ENCODE peak calls at places on chromosomes 7 and 10, in four cellular contexts. Y, U, E and X are unnamed samples.

GRCh38 chr10:84176836-84177474 is 3.4 kb downstream of the GPR15LG start:
- DNase-seq in Y (peak; percentile 46), E (no peak), U (no peak), X (no peak)

GRCh38 chr10:90621577-90621976 is 236.3 kb downstream of the HTR7 start:
- DNase-seq in Y (peak; percentile 59), E (no peak), U (peak; percentile 59), X (no peak)

GRCh38 chr7:148264933-148265557 is 325.5 kb upstream of the C7orf33 start:
- DNase-seq in Y (no peak), E (no peak), U (peak; percentile 29), X (peak; percentile 64)

GRCh38 chr7:50651227-50651989 is 86.2 kb upstream of the DDC start:
- DNase-seq in U (no peak), E (no peak), Y (no peak), X (no peak)

GRCh38 chr10:12252882-12253546 is 57.0 kb downstream of the CDC123 start:
- DNase-seq in U (peak; percentile 46), E (no peak), Y (peak; percentile 61), X (no peak)

GRCh38 chr10:14296081-14296709 is 34.5 kb downstream of the FRMD4A start:
- DNase-seq in U (no peak), E (no peak), Y (no peak), X (peak; percentile 12)

GRCh38 chr10:127044191-127044590 is 139.0 kb downstream of the DOCK1 start:
- DNase-seq in U (no peak), E (no peak), Y (no peak), X (no peak)

GRCh38 chr7:122588621-122589020 is 110.3 kb downstream of the RNF133 start:
- DNase-seq in U (no peak), E (no peak), Y (no peak), X (no peak)

GRCh38 chr7:50775826-50776225 is 6.9 kb downstream of the GRB10 start:
- DNase-seq in U (no peak), Y (no peak), E (no peak), X (no peak)

GRCh38 chr7:129522971-129523340 is 20.6 kb downstream of the SMKR1 start:
- DNase-seq in U (no peak), Y (no peak), E (no peak), X (no peak)

GRCh38 chr10:5155951-5156350 is 29.0 kb downstream of the AKR1C8 start:
- DNase-seq in E (no peak), U (no peak), Y (no peak), X (no peak)

GRCh38 chr10:127922675-127923366 is 15.9 kb downstream of the PTPRE start:
- DNase-seq in U (no peak), Y (no peak), E (no peak), X (peak; percentile 54)

GRCh38 chr7:118648002-118648401 is 423.5 kb downstream of the ANKRD7 start:
- DNase-seq in U (no peak), E (no peak), Y (no peak), X (no peak)

GRCh38 chr7:13508586-13508985 is 480.9 kb downstream of the ETV1 start:
- DNase-seq in E (no peak), Y (no peak), U (no peak), X (no peak)

GRCh38 chr10:122521011-122521410 is 39.5 kb upstream of the DMBT1 start:
- DNase-seq in E (no peak), Y (no peak), U (no peak), X (no peak)

GRCh38 chr7:22587322-22587721 is 87.3 kb upstream of the STEAP1B start:
- DNase-seq in U (no peak), E (no peak), Y (no peak), X (no peak)

GRCh38 chr7:117386125-117386709 is 41.1 kb downstream of the ASZ1 start:
- DNase-seq in U (no peak), E (no peak), Y (no peak), X (no peak)

GRCh38 chr7:46153951-46154787 is 233.1 kb upstream of the IGFBP3 start:
- DNase-seq in Y (no peak), U (no peak), E (no peak), X (no peak)

GRCh38 chr10:88118769-88119559 is 255.5 kb downstream of the PTEN start:
- DNase-seq in U (no peak), Y (no peak), E (no peak), X (no peak)

GRCh38 chr10:131972474-131973071 is 9.2 kb downstream of the BNIP3 start:
- DNase-seq in U (no peak), Y (no peak), E (peak; percentile 49), X (peak; percentile 77)

GRCh38 chr10:80690434-80690833 is 152.7 kb downstream of the SH2D4B start:
- DNase-seq in E (no peak), Y (no peak), U (no peak), X (no peak)

GRCh38 chr10:4650572-4650971 is 175.4 kb upstream of the AKR1E2 start:
- DNase-seq in U (no peak), E (no peak), Y (no peak), X (no peak)

GRCh38 chr10:72080042-72081035 is 8.0 kb downstream of the SPOCK2 start:
- DNase-seq in U (no peak), Y (peak; percentile 45), E (no peak), X (no peak)

GRCh38 chr10:43155716-43156115 is 17.5 kb downstream of the CSGALNACT2 start:
- DNase-seq in E (no peak), Y (no peak), U (no peak), X (no peak)

GRCh38 chr7:16271990-16272665 is 149.2 kb downstream of the CRPPA start:
- DNase-seq in U (no peak), E (no peak), Y (no peak), X (no peak)

GRCh38 chr7:81574723-81575326 is 195.0 kb downstream of the HGF start:
- DNase-seq in E (no peak), Y (no peak), U (no peak), X (no peak)

GRCh38 chr10:78963074-78964034 is 105.4 kb upstream of the ZMIZ1 start:
- DNase-seq in U (no peak), Y (no peak), E (no peak), X (peak; percentile 95)

DNA sequence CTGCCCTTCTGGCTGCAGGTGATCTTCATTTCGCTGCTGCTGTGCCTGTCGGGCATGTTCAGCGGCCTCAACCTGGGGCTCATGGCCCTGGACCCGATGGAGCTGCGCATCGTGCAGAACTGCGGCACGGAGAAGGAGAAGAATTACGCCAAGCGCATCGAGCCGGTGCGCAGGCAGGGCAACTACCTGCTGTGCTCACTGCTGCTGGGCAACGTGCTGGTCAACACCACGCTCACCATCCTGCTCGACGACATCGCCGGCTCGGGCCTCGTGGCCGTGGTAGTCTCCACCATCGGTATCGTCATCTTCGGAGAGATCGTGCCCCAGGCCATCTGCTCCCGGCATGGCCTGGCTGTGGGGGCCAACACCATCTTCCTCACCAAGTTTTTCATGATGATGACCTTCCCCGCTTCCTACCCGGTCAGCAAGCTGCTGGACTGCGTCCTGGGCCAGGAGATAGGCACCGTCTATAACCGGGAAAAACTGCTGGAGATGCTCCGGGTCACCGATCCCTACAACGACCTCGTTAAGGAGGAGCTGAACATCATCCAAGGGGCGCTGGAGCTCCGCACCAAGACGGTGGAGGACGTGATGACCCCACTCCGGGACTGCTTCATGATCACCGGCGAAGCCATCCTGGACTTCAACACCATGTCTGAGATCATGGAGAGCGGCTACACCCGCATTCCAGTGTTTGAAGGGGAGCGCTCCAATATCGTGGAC is 1.3 kb downstream of the CNNM2 start:
- DNase-seq in U (peak; percentile 38), Y (peak; percentile 66), E (no peak), X (peak; percentile 38)
- TF ChIP-seq TEAD4 in U (peak; percentile 58), Y (peak; percentile 4), E (no peak), X (no peak)

DNA sequence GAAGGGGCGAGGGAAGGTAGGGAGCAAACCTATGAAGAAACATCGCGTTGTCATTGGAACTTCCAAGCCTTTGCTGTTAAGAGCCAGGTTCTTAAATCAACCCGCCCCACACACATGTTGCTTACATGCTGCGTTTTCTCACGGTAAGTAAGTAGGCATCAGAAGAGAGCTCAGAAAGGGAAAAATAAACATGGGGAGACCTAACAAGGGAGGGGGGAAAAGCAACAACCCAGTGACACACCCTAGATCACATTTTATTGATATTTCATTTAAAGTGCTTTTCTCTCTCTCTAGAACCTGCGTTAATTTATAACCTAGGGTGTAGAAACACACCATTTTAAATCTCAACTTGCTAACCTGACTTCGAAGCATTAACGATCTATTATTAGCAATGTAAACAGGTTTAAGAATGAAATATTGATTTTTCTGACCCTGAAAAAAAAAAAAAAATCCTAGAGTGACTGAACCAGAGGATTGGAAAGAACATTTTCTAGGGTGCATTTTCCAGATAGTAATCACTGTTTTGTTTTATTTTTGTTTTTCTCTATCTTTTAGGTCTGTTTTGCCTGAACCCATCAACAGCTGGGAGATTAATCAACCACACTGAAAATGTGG is 3.2 kb downstream of the HOXA2 start:
- DNase-seq in U (no peak), E (no peak), Y (no peak), X (no peak)
- TF ChIP-seq TEAD4 in U (no peak), E (no peak), Y (no peak), X (no peak)

DNA sequence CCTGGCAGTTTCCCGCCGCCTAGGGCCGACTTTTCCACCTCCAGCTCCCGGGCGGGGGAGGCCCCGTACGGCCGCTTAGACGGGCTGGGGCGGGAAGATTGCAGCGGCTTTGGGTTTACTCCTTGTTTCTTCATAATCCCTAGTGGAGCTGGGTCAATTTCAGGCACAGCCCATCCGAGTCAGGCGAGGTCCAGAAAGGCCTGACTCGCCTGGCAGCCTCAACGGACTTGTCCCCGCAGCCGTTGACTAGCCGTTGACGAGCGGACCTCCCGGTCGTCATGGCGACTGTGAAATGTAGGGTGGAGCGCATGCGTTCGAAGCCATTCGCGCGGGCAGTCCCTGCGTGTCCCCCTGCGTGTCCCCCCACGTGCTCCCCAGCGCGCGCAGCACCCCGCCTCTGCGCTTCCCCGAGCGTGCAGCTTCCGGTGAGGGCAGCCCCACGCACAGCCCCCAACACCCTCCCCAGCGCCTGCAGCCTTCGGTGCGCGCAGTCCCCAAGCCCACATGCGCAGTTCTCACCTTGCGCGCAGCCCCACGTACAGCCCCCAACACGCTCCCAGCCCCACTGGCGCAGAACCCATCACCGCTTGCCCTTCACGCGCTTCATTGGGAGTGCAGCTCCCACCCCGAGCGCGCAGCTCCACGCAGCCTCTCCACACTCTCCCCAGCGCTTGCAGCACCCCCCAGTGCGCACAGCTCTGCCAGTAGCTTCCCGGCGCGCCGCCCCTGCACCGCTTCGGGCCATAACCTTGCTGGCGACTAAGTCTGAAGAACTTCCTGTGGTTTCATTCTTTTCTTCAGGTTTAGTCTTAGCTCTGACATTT is 67.8 kb downstream of the TBX20 start:
- DNase-seq in U (peak; percentile 59), Y (peak; percentile 81), E (no peak), X (peak; percentile 73)
- TF ChIP-seq TEAD4 in U (peak; percentile 74), Y (no peak), E (no peak), X (no peak)

GRCh38 chr7:106462914-106463482 is 178.2 kb upstream of the NAMPT start:
- DNase-seq in Y (no peak), E (no peak), U (peak; percentile 36), X (no peak)

GRCh38 chr7:106459397-106460072 is 174.8 kb upstream of the NAMPT start:
- DNase-seq in Y (no peak), E (no peak), U (no peak), X (no peak)

GRCh38 chr7:106457678-106458077 is 172.9 kb upstream of the NAMPT start:
- DNase-seq in Y (no peak), E (no peak), U (no peak), X (no peak)

GRCh38 chr7:106462365-106462859 is 177.6 kb upstream of the NAMPT start:
- DNase-seq in Y (no peak), E (peak; percentile 55), U (no peak), X (peak; percentile 12)

GRCh38 chr7:106460792-106461254 is 176.0 kb upstream of the NAMPT start:
- DNase-seq in Y (no peak), U (no peak), E (no peak), X (no peak)
- TF ChIP-seq TEAD4 in Y (peak; percentile 54), U (no peak), E (no peak), X (no peak)